ENCODE peak calls at places on chromosome 22, in seven cellular contexts. One of them, this sample, is unnamed.
A peak's percentile ranks its signal among the peaks of the same experiment; 100 is the strongest.

GRCh38 chr22:24498826-24499225 is 3.7 kb downstream of the UPB1 start:
- DNase-seq in dorsolateral prefrontal cortex: no peak
- DNase-seq in kidney: peak; percentile 45
- DNase-seq in IMR-90: no peak
- DNase-seq in heart right ventricle: no peak
- DNase-seq in HL-60: no peak
- DNase-seq in cardiac fibroblast: no peak
- DNase-seq in this sample: no peak

GRCh38 chr22:25419247-25420113 is 145.0 kb upstream of the GRK3 start:
- DNase-seq in dorsolateral prefrontal cortex: no peak
- DNase-seq in kidney: peak; percentile 54
- DNase-seq in IMR-90: peak; percentile 47
- DNase-seq in heart right ventricle: peak; percentile 16
- DNase-seq in HL-60: peak; percentile 98
- DNase-seq in cardiac fibroblast: peak; percentile 9
- DNase-seq in this sample: no peak

GRCh38 chr22:31378123-31378522 is 21.3 kb upstream of the DRG1 start:
- DNase-seq in dorsolateral prefrontal cortex: no peak
- DNase-seq in kidney: no peak
- DNase-seq in IMR-90: peak; percentile 31
- DNase-seq in heart right ventricle: peak; percentile 46
- DNase-seq in HL-60: no peak
- DNase-seq in cardiac fibroblast: peak; percentile 52
- DNase-seq in this sample: peak; percentile 23

GRCh38 chr22:27474711-27475547 is 326.6 kb downstream of the MN1 start:
- DNase-seq in dorsolateral prefrontal cortex: no peak
- DNase-seq in kidney: no peak
- DNase-seq in IMR-90: peak; percentile 94
- DNase-seq in heart right ventricle: no peak
- DNase-seq in HL-60: no peak
- DNase-seq in cardiac fibroblast: peak; percentile 97
- DNase-seq in this sample: peak; percentile 71

GRCh38 chr22:25402501-25403283 is 161.8 kb upstream of the GRK3 start:
- DNase-seq in dorsolateral prefrontal cortex: no peak
- DNase-seq in kidney: peak; percentile 64
- DNase-seq in IMR-90: peak; percentile 59
- DNase-seq in heart right ventricle: peak; percentile 73
- DNase-seq in HL-60: no peak
- DNase-seq in cardiac fibroblast: peak; percentile 54
- DNase-seq in this sample: no peak

GRCh38 chr22:19105867-19106802 is 16.1 kb downstream of the DGCR2 start:
- DNase-seq in dorsolateral prefrontal cortex: no peak
- DNase-seq in kidney: no peak
- DNase-seq in IMR-90: no peak
- DNase-seq in heart right ventricle: no peak
- DNase-seq in HL-60: no peak
- DNase-seq in cardiac fibroblast: no peak
- DNase-seq in this sample: no peak

GRCh38 chr22:30873086-30873650 is 95.4 kb downstream of the MORC2 start:
- DNase-seq in dorsolateral prefrontal cortex: peak; percentile 22
- DNase-seq in kidney: no peak
- DNase-seq in IMR-90: no peak
- DNase-seq in heart right ventricle: no peak
- DNase-seq in HL-60: no peak
- DNase-seq in cardiac fibroblast: no peak
- DNase-seq in this sample: no peak

GRCh38 chr22:23070418-23071162 is at the start of gene GNAZ:
- DNase-seq in dorsolateral prefrontal cortex: peak; percentile 28
- DNase-seq in kidney: peak; percentile 85
- DNase-seq in IMR-90: no peak
- DNase-seq in heart right ventricle: no peak
- DNase-seq in HL-60: no peak
- DNase-seq in cardiac fibroblast: no peak
- DNase-seq in this sample: no peak

GRCh38 chr22:23233746-23234408 is 53.6 kb downstream of the BCR start:
- DNase-seq in dorsolateral prefrontal cortex: no peak
- DNase-seq in kidney: peak; percentile 75
- DNase-seq in IMR-90: peak; percentile 92
- DNase-seq in heart right ventricle: peak; percentile 50
- DNase-seq in HL-60: no peak
- DNase-seq in cardiac fibroblast: peak; percentile 60
- DNase-seq in this sample: no peak

GRCh38 chr22:28958611-28959010 is 75.2 kb downstream of the ZNRF3 start:
- DNase-seq in dorsolateral prefrontal cortex: no peak
- DNase-seq in kidney: no peak
- DNase-seq in IMR-90: peak; percentile 52
- DNase-seq in heart right ventricle: no peak
- DNase-seq in HL-60: no peak
- DNase-seq in cardiac fibroblast: peak; percentile 50
- DNase-seq in this sample: no peak

GRCh38 chr22:22144858-22145257 is 99.7 kb upstream of the VPREB1 start:
- DNase-seq in dorsolateral prefrontal cortex: no peak
- DNase-seq in kidney: no peak
- DNase-seq in IMR-90: peak; percentile 24
- DNase-seq in heart right ventricle: no peak
- DNase-seq in HL-60: no peak
- DNase-seq in cardiac fibroblast: peak; percentile 20
- DNase-seq in this sample: no peak

GRCh38 chr22:40237241-40237640 is 59.5 kb downstream of the TNRC6B start:
- DNase-seq in dorsolateral prefrontal cortex: no peak
- DNase-seq in kidney: no peak
- DNase-seq in IMR-90: no peak
- DNase-seq in heart right ventricle: no peak
- DNase-seq in HL-60: no peak
- DNase-seq in cardiac fibroblast: no peak
- DNase-seq in this sample: no peak

GRCh38 chr22:27416553-27417427 is 384.8 kb downstream of the MN1 start:
- DNase-seq in dorsolateral prefrontal cortex: no peak
- DNase-seq in kidney: no peak
- DNase-seq in IMR-90: peak; percentile 88
- DNase-seq in heart right ventricle: no peak
- DNase-seq in HL-60: no peak
- DNase-seq in cardiac fibroblast: peak; percentile 96
- DNase-seq in this sample: peak; percentile 84

GRCh38 chr22:20232237-20232598 is 35.9 kb downstream of the RTN4R start:
- DNase-seq in dorsolateral prefrontal cortex: no peak
- DNase-seq in kidney: no peak
- DNase-seq in IMR-90: no peak
- DNase-seq in heart right ventricle: no peak
- DNase-seq in HL-60: no peak
- DNase-seq in cardiac fibroblast: no peak
- DNase-seq in this sample: no peak

GRCh38 chr22:23282089-23282501 is 101.8 kb downstream of the BCR start:
- DNase-seq in dorsolateral prefrontal cortex: peak; percentile 92
- DNase-seq in kidney: peak; percentile 96
- DNase-seq in IMR-90: peak; percentile 69
- DNase-seq in heart right ventricle: peak; percentile 40
- DNase-seq in HL-60: peak; percentile 78
- DNase-seq in cardiac fibroblast: peak; percentile 78
- DNase-seq in this sample: no peak

GRCh38 chr22:22955866-22956535 is 68.4 kb downstream of the IGLL5 start:
- DNase-seq in dorsolateral prefrontal cortex: peak; percentile 62
- DNase-seq in kidney: no peak
- DNase-seq in IMR-90: peak; percentile 61
- DNase-seq in heart right ventricle: peak; percentile 72
- DNase-seq in HL-60: peak; percentile 48
- DNase-seq in cardiac fibroblast: peak; percentile 80
- DNase-seq in this sample: peak; percentile 9

GRCh38 chr22:40685406-40685805 is 6.1 kb downstream of the MCHR1 start:
- DNase-seq in dorsolateral prefrontal cortex: no peak
- DNase-seq in kidney: no peak
- DNase-seq in IMR-90: no peak
- DNase-seq in heart right ventricle: no peak
- DNase-seq in HL-60: no peak
- DNase-seq in cardiac fibroblast: no peak
- DNase-seq in this sample: no peak

GRCh38 chr22:17829691-17830040 is 55.4 kb upstream of the BID start:
- DNase-seq in dorsolateral prefrontal cortex: no peak
- DNase-seq in kidney: no peak
- DNase-seq in IMR-90: peak; percentile 22
- DNase-seq in heart right ventricle: no peak
- DNase-seq in HL-60: no peak
- DNase-seq in cardiac fibroblast: no peak
- DNase-seq in this sample: no peak

GRCh38 chr22:20406686-20407408 is 12.9 kb downstream of the ZNF74 start:
- DNase-seq in dorsolateral prefrontal cortex: no peak
- DNase-seq in kidney: no peak
- DNase-seq in IMR-90: no peak
- DNase-seq in heart right ventricle: no peak
- DNase-seq in HL-60: no peak
- DNase-seq in cardiac fibroblast: no peak
- DNase-seq in this sample: no peak

GRCh38 chr22:50183141-50183971 is 2.4 kb upstream of the TRABD start:
- DNase-seq in dorsolateral prefrontal cortex: no peak
- DNase-seq in kidney: peak; percentile 77
- DNase-seq in IMR-90: no peak
- DNase-seq in heart right ventricle: no peak
- DNase-seq in HL-60: no peak
- DNase-seq in cardiac fibroblast: no peak
- DNase-seq in this sample: no peak

GRCh38 chr22:50186181-50186731 is 543 bp downstream of the TRABD start:
- DNase-seq in dorsolateral prefrontal cortex: no peak
- DNase-seq in kidney: peak; percentile 89
- DNase-seq in IMR-90: no peak
- DNase-seq in heart right ventricle: no peak
- DNase-seq in HL-60: no peak
- DNase-seq in cardiac fibroblast: no peak
- DNase-seq in this sample: no peak

GRCh38 chr22:50185384-50186087 is at the start of gene TRABD:
- DNase-seq in dorsolateral prefrontal cortex: peak; percentile 85
- DNase-seq in kidney: peak; percentile 97
- DNase-seq in IMR-90: peak; percentile 82
- DNase-seq in heart right ventricle: peak; percentile 89
- DNase-seq in HL-60: peak; percentile 78
- DNase-seq in cardiac fibroblast: peak; percentile 86
- DNase-seq in this sample: no peak

GRCh38 chr22:50184004-50184461 is 1.7 kb upstream of the TRABD start:
- DNase-seq in dorsolateral prefrontal cortex: no peak
- DNase-seq in kidney: peak; percentile 93
- DNase-seq in IMR-90: peak; percentile 48
- DNase-seq in heart right ventricle: peak; percentile 78
- DNase-seq in HL-60: no peak
- DNase-seq in cardiac fibroblast: peak; percentile 66
- DNase-seq in this sample: no peak

DNA sequence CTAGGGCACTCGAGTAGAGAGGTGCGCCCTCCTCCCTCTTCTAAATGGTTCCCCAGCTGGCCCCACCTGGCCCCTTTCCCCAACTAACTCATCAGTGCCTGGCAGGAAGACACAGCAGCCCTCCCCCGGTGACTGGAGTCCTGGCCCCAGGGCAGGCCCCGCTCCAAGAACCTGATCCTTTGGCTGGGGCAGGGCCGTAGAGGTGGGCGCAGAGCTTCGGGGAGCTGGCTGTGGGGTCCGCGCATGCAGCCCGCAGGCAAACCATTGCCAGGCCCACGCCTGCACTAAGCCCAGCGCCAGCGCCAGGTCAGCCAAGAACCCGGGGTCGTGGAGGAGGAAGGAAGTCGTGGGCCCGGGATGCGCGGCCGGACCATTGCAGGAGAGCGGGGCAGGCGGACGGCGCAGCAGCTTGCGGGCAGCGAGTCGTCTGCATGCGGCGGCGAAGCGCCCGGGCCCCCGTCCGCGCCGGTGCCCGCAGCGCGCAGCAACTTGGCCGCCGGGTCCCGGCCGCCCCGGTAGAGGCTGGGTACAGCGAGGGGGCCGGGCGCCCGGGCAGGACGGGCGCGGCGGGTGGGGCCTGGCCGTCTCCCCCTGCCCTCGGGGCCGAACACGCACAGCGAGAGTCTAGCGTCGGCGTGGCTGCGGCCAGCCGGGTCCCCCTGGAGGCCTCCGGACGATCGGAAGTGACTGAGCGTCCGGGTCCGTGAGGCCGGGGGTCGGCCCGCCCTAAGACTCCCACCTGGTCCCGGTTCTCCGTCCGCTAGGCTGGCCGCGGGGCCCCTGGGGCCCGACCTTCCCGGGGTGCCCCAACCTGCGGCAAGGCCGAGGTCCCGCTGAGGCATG is 951 bp upstream of the TRABD start:
- DNase-seq in dorsolateral prefrontal cortex: no peak
- DNase-seq in kidney: peak; percentile 87
- DNase-seq in IMR-90: no peak
- DNase-seq in heart right ventricle: no peak
- DNase-seq in HL-60: no peak
- DNase-seq in cardiac fibroblast: no peak
- DNase-seq in this sample: no peak
- H3K4me3 ChIP-seq in dorsolateral prefrontal cortex: peak overlapping the region; percentile 75
- H3K4me3 ChIP-seq in kidney: peak overlapping the region; percentile 58
- H3K4me3 ChIP-seq in IMR-90: peak overlapping the region; percentile 52
- H3K4me3 ChIP-seq in heart right ventricle: peak overlapping the region; percentile 62
- H3K4me3 ChIP-seq in HL-60: peak overlapping the region; percentile 19
- H3K4me3 ChIP-seq in cardiac fibroblast: peak overlapping the region; percentile 35
- H3K4me3 ChIP-seq in this sample: peak overlapping the region; percentile 66

DNA sequence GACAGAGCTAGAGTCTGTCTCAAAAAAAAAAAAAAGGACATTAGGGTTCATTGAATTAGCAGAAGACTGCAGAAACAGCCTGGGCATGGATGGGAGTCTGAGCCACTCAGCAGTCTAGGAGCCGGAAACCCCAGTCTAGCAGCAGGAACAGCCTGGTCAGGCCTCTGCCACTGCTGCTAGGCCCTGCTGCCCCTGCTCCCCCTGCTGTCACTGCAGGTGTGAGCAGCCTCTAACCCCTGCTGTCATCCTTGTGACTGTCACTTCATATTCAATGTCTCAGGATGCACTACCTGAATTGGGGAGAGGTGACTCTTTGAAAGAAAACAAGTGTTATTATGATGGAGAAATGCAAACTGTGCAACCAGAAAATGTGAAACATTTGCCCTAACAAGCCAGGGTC is 7.0 kb upstream of the DDX17 start:
- DNase-seq in dorsolateral prefrontal cortex: no peak
- DNase-seq in kidney: no peak
- DNase-seq in IMR-90: no peak
- DNase-seq in heart right ventricle: no peak
- DNase-seq in HL-60: no peak
- DNase-seq in cardiac fibroblast: no peak
- DNase-seq in this sample: no peak
- TF ChIP-seq CTCF in dorsolateral prefrontal cortex: no peak
- TF ChIP-seq CTCF in kidney: no peak
- TF ChIP-seq CTCF in IMR-90: no peak
- TF ChIP-seq CTCF in heart right ventricle: no peak
- TF ChIP-seq CTCF in HL-60: no peak
- TF ChIP-seq CTCF in cardiac fibroblast: no peak
- TF ChIP-seq CTCF in this sample: no peak

GRCh38 chr22:33057363-33057995 is 702 bp downstream of the SYN3 start:
- DNase-seq in dorsolateral prefrontal cortex: no peak
- DNase-seq in kidney: no peak
- DNase-seq in IMR-90: no peak
- DNase-seq in heart right ventricle: no peak
- DNase-seq in HL-60: no peak
- DNase-seq in cardiac fibroblast: no peak
- DNase-seq in this sample: no peak
- H3K4me3 ChIP-seq in dorsolateral prefrontal cortex: peak overlapping the region; percentile 62
- H3K4me3 ChIP-seq in kidney: no peak overlapping the region
- H3K4me3 ChIP-seq in IMR-90: no peak overlapping the region
- H3K4me3 ChIP-seq in heart right ventricle: peak overlapping the region; percentile 14
- H3K4me3 ChIP-seq in HL-60: no peak overlapping the region
- H3K4me3 ChIP-seq in cardiac fibroblast: no peak overlapping the region
- H3K4me3 ChIP-seq in this sample: no peak overlapping the region

GRCh38 chr22:42637555-42637954 is 2.8 kb downstream of the ATP5MGL start:
- DNase-seq in dorsolateral prefrontal cortex: no peak
- DNase-seq in kidney: no peak
- DNase-seq in IMR-90: no peak
- DNase-seq in heart right ventricle: no peak
- DNase-seq in HL-60: no peak
- DNase-seq in cardiac fibroblast: no peak
- DNase-seq in this sample: no peak
- TF ChIP-seq CTCF in dorsolateral prefrontal cortex: no peak
- TF ChIP-seq CTCF in kidney: no peak
- TF ChIP-seq CTCF in IMR-90: no peak
- TF ChIP-seq CTCF in heart right ventricle: no peak
- TF ChIP-seq CTCF in HL-60: no peak
- TF ChIP-seq CTCF in cardiac fibroblast: no peak
- TF ChIP-seq CTCF in this sample: no peak

GRCh38 chr22:46736705-46737104 is 1.3 kb downstream of the CERK start:
- DNase-seq in dorsolateral prefrontal cortex: no peak
- DNase-seq in kidney: peak; percentile 65
- DNase-seq in IMR-90: no peak
- DNase-seq in heart right ventricle: no peak
- DNase-seq in HL-60: no peak
- DNase-seq in cardiac fibroblast: no peak
- DNase-seq in this sample: no peak
- H3K4me3 ChIP-seq in dorsolateral prefrontal cortex: peak overlapping the region; percentile 84
- H3K4me3 ChIP-seq in kidney: peak overlapping the region; percentile 73
- H3K4me3 ChIP-seq in IMR-90: peak overlapping the region; percentile 94
- H3K4me3 ChIP-seq in heart right ventricle: peak overlapping the region; percentile 92
- H3K4me3 ChIP-seq in HL-60: peak overlapping the region; percentile 73
- H3K4me3 ChIP-seq in cardiac fibroblast: peak overlapping the region; percentile 72
- H3K4me3 ChIP-seq in this sample: peak overlapping the region; percentile 69

This sample was measured in AG04449.